ENCODE peak calls at places on chromosomes 1 and 21, in four cellular contexts. One of them, this sample, is unnamed.

GRCh38 chr1:10823000-10823401 is 26.6 kb upstream of the CASZ1 start:
- DNase-seq in uterus: peak
- DNase-seq in AG10803: no peak
- DNase-seq in OCI-LY7: no peak
- DNase-seq in this sample: no peak

GRCh38 chr1:181479137-181479745 is 4.1 kb upstream of the CACNA1E start:
- DNase-seq in OCI-LY7: peak
- DNase-seq in AG10803: peak
- DNase-seq in uterus: peak
- DNase-seq in this sample: peak

GRCh38 chr1:1272341-1273151 is 1.1 kb downstream of the UBE2J2 start:
- DNase-seq in AG10803: no peak
- DNase-seq in OCI-LY7: peak
- DNase-seq in uterus: no peak
- DNase-seq in this sample: peak

GRCh38 chr21:33948096-33948950 is 32.7 kb upstream of the ATP5PO start:
- DNase-seq in OCI-LY7: peak
- DNase-seq in uterus: peak
- DNase-seq in AG10803: peak
- DNase-seq in this sample: peak

GRCh38 chr1:18805925-18806849 is 53.3 kb downstream of the TAS1R2 start:
- DNase-seq in uterus: no peak
- DNase-seq in OCI-LY7: no peak
- DNase-seq in AG10803: peak
- DNase-seq in this sample: no peak

GRCh38 chr1:66335859-66336640 is 197.9 kb upstream of the SGIP1 start:
- DNase-seq in OCI-LY7: peak
- DNase-seq in AG10803: peak
- DNase-seq in uterus: no peak
- DNase-seq in this sample: peak

GRCh38 chr21:35075546-35075945 is 26.4 kb upstream of the RUNX1 start:
- DNase-seq in AG10803: peak
- DNase-seq in uterus: no peak
- DNase-seq in OCI-LY7: no peak
- DNase-seq in this sample: no peak

GRCh38 chr1:15137807-15138206 is 15.7 kb upstream of the TMEM51 start:
- DNase-seq in AG10803: no peak
- DNase-seq in OCI-LY7: no peak
- DNase-seq in uterus: no peak
- DNase-seq in this sample: peak

GRCh38 chr1:8406946-8407345 is 89.0 kb downstream of the SLC45A1 start:
- DNase-seq in uterus: no peak
- DNase-seq in AG10803: peak
- DNase-seq in OCI-LY7: no peak
- DNase-seq in this sample: no peak

GRCh38 chr1:209443975-209444651 is 139.4 kb upstream of the CAMK1G start:
- DNase-seq in AG10803: no peak
- DNase-seq in uterus: no peak
- DNase-seq in OCI-LY7: no peak
- DNase-seq in this sample: no peak

GRCh38 chr1:101993703-101994102 is 3.0 kb downstream of the OLFM3 start:
- DNase-seq in OCI-LY7: no peak
- DNase-seq in uterus: no peak
- DNase-seq in AG10803: no peak
- DNase-seq in this sample: no peak
- TF ChIP-seq CTCF in OCI-LY7: peak
- TF ChIP-seq CTCF in uterus: no peak
- TF ChIP-seq CTCF in AG10803: no peak
- TF ChIP-seq CTCF in this sample: no peak

GRCh38 chr1:211605613-211606326 is 26.8 kb upstream of the SLC30A1 start:
- DNase-seq in AG10803: no peak
- DNase-seq in uterus: no peak
- DNase-seq in OCI-LY7: no peak
- DNase-seq in this sample: no peak

GRCh38 chr1:211607752-211608478 is 29.0 kb upstream of the SLC30A1 start:
- DNase-seq in AG10803: no peak
- DNase-seq in uterus: no peak
- DNase-seq in OCI-LY7: no peak
- DNase-seq in this sample: no peak

GRCh38 chr1:211606914-211607751 is 28.2 kb upstream of the SLC30A1 start:
- DNase-seq in uterus: no peak
- DNase-seq in OCI-LY7: peak
- DNase-seq in AG10803: no peak
- DNase-seq in this sample: peak

GRCh38 chr1:211605034-211605433 is 26.1 kb upstream of the SLC30A1 start:
- DNase-seq in OCI-LY7: no peak
- DNase-seq in AG10803: no peak
- DNase-seq in uterus: no peak
- DNase-seq in this sample: no peak

GRCh38 chr1:211606327-211606913 is 27.5 kb upstream of the SLC30A1 start:
- DNase-seq in OCI-LY7: no peak
- DNase-seq in AG10803: no peak
- DNase-seq in uterus: no peak
- DNase-seq in this sample: peak
- H3K4me3 ChIP-seq in OCI-LY7: peak
- H3K4me3 ChIP-seq in AG10803: no peak
- H3K4me3 ChIP-seq in uterus: no peak
- H3K4me3 ChIP-seq in this sample: peak

GRCh38 chr1:5973771-5974170 is 18.5 kb downstream of the NPHP4 start:
- DNase-seq in uterus: no peak
- DNase-seq in AG10803: peak
- DNase-seq in OCI-LY7: no peak
- DNase-seq in this sample: no peak
- TF ChIP-seq CTCF in uterus: no peak
- TF ChIP-seq CTCF in AG10803: peak
- TF ChIP-seq CTCF in OCI-LY7: no peak
- TF ChIP-seq CTCF in this sample: no peak

DNA sequence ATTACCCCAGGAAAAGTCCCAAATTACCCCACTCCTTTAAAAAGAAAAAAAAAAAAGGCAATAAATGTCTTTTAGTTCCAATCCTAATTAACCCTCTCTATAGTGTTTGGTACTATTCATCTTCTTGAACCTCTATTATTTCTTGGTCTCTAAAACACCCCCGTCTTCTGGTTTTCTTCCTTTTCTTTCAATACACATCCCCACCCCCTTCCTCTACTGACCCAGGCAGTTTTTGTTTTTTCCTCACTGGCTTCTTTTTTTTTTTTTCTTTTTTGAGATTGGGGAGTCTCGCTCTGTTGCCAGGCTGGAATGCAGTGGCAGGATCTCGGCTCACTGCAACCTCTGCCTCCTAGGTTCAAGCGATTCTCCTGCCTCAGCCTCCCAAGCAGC is 26.1 kb downstream of the EGLN1 start:
- DNase-seq in OCI-LY7: no peak
- DNase-seq in uterus: no peak
- DNase-seq in AG10803: no peak
- DNase-seq in this sample: no peak
- H3K4me3 ChIP-seq in OCI-LY7: no peak
- H3K4me3 ChIP-seq in uterus: no peak
- H3K4me3 ChIP-seq in AG10803: no peak
- H3K4me3 ChIP-seq in this sample: no peak

DNA sequence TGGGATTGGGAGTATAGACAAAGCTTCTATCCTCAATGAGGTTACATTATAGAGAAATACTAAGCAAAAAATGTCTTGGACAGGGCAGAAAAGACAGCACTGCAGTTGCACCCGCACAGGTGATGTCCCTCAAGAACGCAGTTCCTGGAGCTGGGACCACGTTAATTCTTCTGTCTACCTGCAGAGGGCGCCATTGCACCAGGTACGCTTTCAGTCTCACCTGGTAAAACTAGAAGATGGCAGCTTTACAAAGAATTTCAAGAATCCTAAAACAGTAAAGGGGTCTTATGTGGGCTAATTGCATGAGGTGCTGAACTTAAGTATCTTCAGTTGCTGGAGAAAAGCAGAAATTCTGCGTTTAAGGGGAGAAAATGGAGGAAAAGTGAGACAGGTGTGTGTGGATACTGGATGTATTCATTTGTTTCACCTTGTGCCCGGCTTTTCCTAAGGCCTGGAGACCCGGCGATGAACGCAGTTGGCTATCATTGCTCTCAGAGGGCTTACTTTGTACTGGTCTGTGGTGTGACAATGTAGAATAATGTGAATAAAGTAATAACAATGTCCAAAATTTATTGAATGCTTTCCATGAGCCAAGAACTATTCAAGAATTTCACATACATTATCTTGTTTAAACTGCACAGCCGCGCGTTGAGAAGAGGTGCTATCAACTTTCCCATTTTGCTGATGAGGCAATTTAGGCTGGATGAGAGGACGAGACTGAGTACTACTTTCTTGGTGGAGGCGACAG is 276.3 kb upstream of the GREM2 start:
- DNase-seq in OCI-LY7: peak
- DNase-seq in AG10803: no peak
- DNase-seq in uterus: no peak
- DNase-seq in this sample: peak
- TF ChIP-seq CTCF in OCI-LY7: peak
- TF ChIP-seq CTCF in AG10803: peak
- TF ChIP-seq CTCF in uterus: no peak
- TF ChIP-seq CTCF in this sample: peak

GRCh38 chr1:24119859-24120756 is 8.2 kb upstream of the MYOM3 start:
- DNase-seq in OCI-LY7: no peak
- DNase-seq in uterus: no peak
- DNase-seq in AG10803: peak
- DNase-seq in this sample: no peak

GRCh38 chr1:24122776-24123175 is 10.8 kb upstream of the MYOM3 start:
- DNase-seq in uterus: no peak
- DNase-seq in AG10803: no peak
- DNase-seq in OCI-LY7: no peak
- DNase-seq in this sample: no peak

GRCh38 chr1:24121406-24121805 is 9.5 kb upstream of the MYOM3 start:
- DNase-seq in OCI-LY7: no peak
- DNase-seq in uterus: no peak
- DNase-seq in AG10803: no peak
- DNase-seq in this sample: no peak

GRCh38 chr1:24119489-24119858 is 7.5 kb upstream of the MYOM3 start:
- DNase-seq in OCI-LY7: no peak
- DNase-seq in uterus: no peak
- DNase-seq in AG10803: no peak
- DNase-seq in this sample: no peak

GRCh38 chr1:24120965-24121364 is 9.0 kb upstream of the MYOM3 start:
- DNase-seq in uterus: no peak
- DNase-seq in AG10803: no peak
- DNase-seq in OCI-LY7: no peak
- DNase-seq in this sample: no peak
- H3K4me3 ChIP-seq in uterus: no peak
- H3K4me3 ChIP-seq in AG10803: no peak
- H3K4me3 ChIP-seq in OCI-LY7: no peak
- H3K4me3 ChIP-seq in this sample: no peak

GRCh38 chr1:59703918-59704378 is 110.8 kb upstream of the HOOK1 start:
- DNase-seq in uterus: peak
- DNase-seq in OCI-LY7: no peak
- DNase-seq in AG10803: no peak
- DNase-seq in this sample: no peak

GRCh38 chr1:59701376-59701775 is 113.4 kb upstream of the HOOK1 start:
- DNase-seq in uterus: no peak
- DNase-seq in AG10803: peak
- DNase-seq in OCI-LY7: no peak
- DNase-seq in this sample: no peak

GRCh38 chr1:59705849-59706599 is 108.7 kb upstream of the HOOK1 start:
- DNase-seq in OCI-LY7: no peak
- DNase-seq in AG10803: peak
- DNase-seq in uterus: peak
- DNase-seq in this sample: no peak

GRCh38 chr1:59704721-59705120 is 110.0 kb upstream of the HOOK1 start:
- DNase-seq in AG10803: no peak
- DNase-seq in uterus: no peak
- DNase-seq in OCI-LY7: no peak
- DNase-seq in this sample: no peak

GRCh38 chr1:59703226-59703917 is 111.4 kb upstream of the HOOK1 start:
- DNase-seq in OCI-LY7: no peak
- DNase-seq in AG10803: peak
- DNase-seq in uterus: peak
- DNase-seq in this sample: no peak
- TF ChIP-seq CTCF in OCI-LY7: no peak
- TF ChIP-seq CTCF in AG10803: no peak
- TF ChIP-seq CTCF in uterus: no peak
- TF ChIP-seq CTCF in this sample: no peak

GRCh38 chr1:92442351-92442750 is 44.4 kb downstream of the GFI1 start:
- DNase-seq in OCI-LY7: no peak
- DNase-seq in AG10803: no peak
- DNase-seq in uterus: no peak
- DNase-seq in this sample: no peak
- H3K4me3 ChIP-seq in OCI-LY7: no peak
- H3K4me3 ChIP-seq in AG10803: no peak
- H3K4me3 ChIP-seq in uterus: no peak
- H3K4me3 ChIP-seq in this sample: no peak

GRCh38 chr1:164880199-164880598 is 321.2 kb downstream of the PBX1 start:
- DNase-seq in OCI-LY7: no peak
- DNase-seq in uterus: no peak
- DNase-seq in AG10803: no peak
- DNase-seq in this sample: no peak

GRCh38 chr1:164875518-164875917 is 316.5 kb downstream of the PBX1 start:
- DNase-seq in uterus: no peak
- DNase-seq in AG10803: no peak
- DNase-seq in OCI-LY7: no peak
- DNase-seq in this sample: no peak

GRCh38 chr1:164876717-164877116 is 317.7 kb downstream of the PBX1 start:
- DNase-seq in AG10803: no peak
- DNase-seq in OCI-LY7: no peak
- DNase-seq in uterus: no peak
- DNase-seq in this sample: no peak

GRCh38 chr1:164885311-164885710 is 326.3 kb downstream of the PBX1 start:
- DNase-seq in uterus: no peak
- DNase-seq in AG10803: no peak
- DNase-seq in OCI-LY7: no peak
- DNase-seq in this sample: no peak

GRCh38 chr1:164880644-164881043 is 321.7 kb downstream of the PBX1 start:
- DNase-seq in OCI-LY7: no peak
- DNase-seq in AG10803: no peak
- DNase-seq in uterus: no peak
- DNase-seq in this sample: no peak
- TF ChIP-seq CTCF in OCI-LY7: no peak
- TF ChIP-seq CTCF in AG10803: no peak
- TF ChIP-seq CTCF in uterus: no peak
- TF ChIP-seq CTCF in this sample: no peak

DNA sequence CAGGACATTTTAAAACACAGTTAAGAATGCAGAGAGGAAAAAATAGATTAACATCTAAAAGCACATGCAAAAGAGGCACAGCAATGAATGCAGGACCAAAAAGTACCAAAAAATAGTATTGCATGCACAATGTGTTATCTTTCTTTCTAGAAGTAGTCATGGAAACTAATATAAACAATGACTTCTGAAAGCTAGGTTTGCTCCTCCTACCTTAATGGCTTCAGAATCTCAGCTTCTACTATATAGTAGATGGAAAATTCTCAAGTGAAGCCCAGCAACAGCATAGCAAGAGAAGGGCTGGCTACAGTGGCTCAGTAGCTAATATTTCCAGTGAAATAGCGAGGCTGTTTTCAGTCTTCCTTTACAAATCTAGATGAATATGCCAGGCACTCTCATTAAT is 125.1 kb downstream of the CRB1 start:
- DNase-seq in AG10803: no peak
- DNase-seq in OCI-LY7: no peak
- DNase-seq in uterus: no peak
- DNase-seq in this sample: no peak
- H3K4me3 ChIP-seq in AG10803: no peak
- H3K4me3 ChIP-seq in OCI-LY7: no peak
- H3K4me3 ChIP-seq in uterus: no peak
- H3K4me3 ChIP-seq in this sample: no peak

This sample was measured in GM12865.